ENCODE peak calls at places on chromosomes 3 and 15, in nine cellular contexts. One of them, this sample, is unnamed.

GRCh38 chr15:64911317-64912186 is at the start of gene ANKDD1A:
- DNase-seq in endothelial cell of umbilical vein: peak; percentile 56
- DNase-seq in lung: peak; percentile 46
- DNase-seq in HCT116: peak; percentile 26
- DNase-seq in activated CD4-positive, CD25-positive, alpha-beta regulatory T cell treated with anti-CD3 and anti-CD28 coated beads, Interleukin-2, amount 50 U/mL, for 72 hours: no peak
- DNase-seq in cortex of kidney: no peak
- DNase-seq in Karpas-422: no peak
- DNase-seq in OCI-LY7: peak; percentile 31
- DNase-seq in NCI-H1105 treated with DMSO at 0.1 percent for 48 hours: peak; percentile 78
- DNase-seq in this sample: peak; percentile 94

GRCh38 chr3:54830658-54831057 is 97.2 kb downstream of the LRTM1 start:
- DNase-seq in endothelial cell of umbilical vein: no peak
- DNase-seq in lung: no peak
- DNase-seq in HCT116: peak; percentile 16
- DNase-seq in activated CD4-positive, CD25-positive, alpha-beta regulatory T cell treated with anti-CD3 and anti-CD28 coated beads, Interleukin-2, amount 50 U/mL, for 72 hours: no peak
- DNase-seq in cortex of kidney: no peak
- DNase-seq in Karpas-422: peak; percentile 78
- DNase-seq in OCI-LY7: peak; percentile 41
- DNase-seq in NCI-H1105 treated with DMSO at 0.1 percent for 48 hours: no peak
- DNase-seq in this sample: peak; percentile 45

GRCh38 chr15:31360843-31361763 is 34.5 kb downstream of the KLF13 start:
- DNase-seq in endothelial cell of umbilical vein: no peak
- DNase-seq in lung: peak; percentile 60
- DNase-seq in HCT116: no peak
- DNase-seq in activated CD4-positive, CD25-positive, alpha-beta regulatory T cell treated with anti-CD3 and anti-CD28 coated beads, Interleukin-2, amount 50 U/mL, for 72 hours: peak; percentile 59
- DNase-seq in cortex of kidney: no peak
- DNase-seq in Karpas-422: peak; percentile 92
- DNase-seq in OCI-LY7: peak; percentile 97
- DNase-seq in NCI-H1105 treated with DMSO at 0.1 percent for 48 hours: peak; percentile 81
- DNase-seq in this sample: no peak

GRCh38 chr3:71438904-71439303 is 144.6 kb downstream of the FOXP1 start:
- DNase-seq in endothelial cell of umbilical vein: no peak
- DNase-seq in lung: no peak
- DNase-seq in HCT116: no peak
- DNase-seq in activated CD4-positive, CD25-positive, alpha-beta regulatory T cell treated with anti-CD3 and anti-CD28 coated beads, Interleukin-2, amount 50 U/mL, for 72 hours: no peak
- DNase-seq in cortex of kidney: no peak
- DNase-seq in Karpas-422: peak; percentile 51
- DNase-seq in OCI-LY7: no peak
- DNase-seq in NCI-H1105 treated with DMSO at 0.1 percent for 48 hours: no peak
- DNase-seq in this sample: no peak

GRCh38 chr3:157127831-157128767 is 31.8 kb downstream of the CCNL1 start:
- DNase-seq in endothelial cell of umbilical vein: peak; percentile 60
- DNase-seq in lung: peak; percentile 56
- DNase-seq in HCT116: peak; percentile 75
- DNase-seq in activated CD4-positive, CD25-positive, alpha-beta regulatory T cell treated with anti-CD3 and anti-CD28 coated beads, Interleukin-2, amount 50 U/mL, for 72 hours: peak; percentile 71
- DNase-seq in cortex of kidney: no peak
- DNase-seq in Karpas-422: no peak
- DNase-seq in OCI-LY7: no peak
- DNase-seq in NCI-H1105 treated with DMSO at 0.1 percent for 48 hours: no peak
- DNase-seq in this sample: peak; percentile 50

GRCh38 chr3:182925330-182925943 is 54.9 kb downstream of the DCUN1D1 start:
- DNase-seq in endothelial cell of umbilical vein: no peak
- DNase-seq in lung: no peak
- DNase-seq in HCT116: no peak
- DNase-seq in activated CD4-positive, CD25-positive, alpha-beta regulatory T cell treated with anti-CD3 and anti-CD28 coated beads, Interleukin-2, amount 50 U/mL, for 72 hours: no peak
- DNase-seq in cortex of kidney: no peak
- DNase-seq in Karpas-422: no peak
- DNase-seq in OCI-LY7: no peak
- DNase-seq in NCI-H1105 treated with DMSO at 0.1 percent for 48 hours: peak; percentile 35
- DNase-seq in this sample: no peak

GRCh38 chr3:172646439-172647015 is 64.3 kb downstream of the NCEH1 start:
- DNase-seq in endothelial cell of umbilical vein: peak; percentile 80
- DNase-seq in lung: no peak
- DNase-seq in HCT116: no peak
- DNase-seq in activated CD4-positive, CD25-positive, alpha-beta regulatory T cell treated with anti-CD3 and anti-CD28 coated beads, Interleukin-2, amount 50 U/mL, for 72 hours: no peak
- DNase-seq in cortex of kidney: no peak
- DNase-seq in Karpas-422: no peak
- DNase-seq in OCI-LY7: no peak
- DNase-seq in NCI-H1105 treated with DMSO at 0.1 percent for 48 hours: peak; percentile 91
- DNase-seq in this sample: no peak

GRCh38 chr15:68666120-68666811 is 87.5 kb downstream of the CORO2B start:
- DNase-seq in endothelial cell of umbilical vein: peak; percentile 78
- DNase-seq in lung: no peak
- DNase-seq in HCT116: no peak
- DNase-seq in activated CD4-positive, CD25-positive, alpha-beta regulatory T cell treated with anti-CD3 and anti-CD28 coated beads, Interleukin-2, amount 50 U/mL, for 72 hours: no peak
- DNase-seq in cortex of kidney: no peak
- DNase-seq in Karpas-422: no peak
- DNase-seq in OCI-LY7: peak; percentile 65
- DNase-seq in NCI-H1105 treated with DMSO at 0.1 percent for 48 hours: peak; percentile 89
- DNase-seq in this sample: no peak

GRCh38 chr3:187807086-187807862 is 62.0 kb upstream of the BCL6 start:
- DNase-seq in endothelial cell of umbilical vein: no peak
- DNase-seq in lung: no peak
- DNase-seq in HCT116: no peak
- DNase-seq in activated CD4-positive, CD25-positive, alpha-beta regulatory T cell treated with anti-CD3 and anti-CD28 coated beads, Interleukin-2, amount 50 U/mL, for 72 hours: no peak
- DNase-seq in cortex of kidney: no peak
- DNase-seq in Karpas-422: no peak
- DNase-seq in OCI-LY7: no peak
- DNase-seq in NCI-H1105 treated with DMSO at 0.1 percent for 48 hours: no peak
- DNase-seq in this sample: no peak